ENCODE peak calls at places on chromosomes 6 and 20, in seven cellular contexts. One of them, this sample, is unnamed.

GRCh38 chr20:642398-643174 is 10.4 kb downstream of the SRXN1 start:
- DNase-seq in tibial artery: no peak
- DNase-seq in neural progenitor cell: peak; percentile 67
- DNase-seq in Panc1: no peak
- DNase-seq in WERI-Rb-1: peak; percentile 69
- DNase-seq in esophagus squamous epithelium: no peak
- DNase-seq in ovary: peak; percentile 66
- DNase-seq in this sample: no peak

GRCh38 chr20:572752-573151 is 29.2 kb upstream of the CSNK2A1 start:
- DNase-seq in WERI-Rb-1: no peak
- DNase-seq in Panc1: no peak
- DNase-seq in tibial artery: no peak
- DNase-seq in esophagus squamous epithelium: no peak
- DNase-seq in ovary: no peak
- DNase-seq in neural progenitor cell: no peak
- DNase-seq in this sample: no peak

GRCh38 chr20:38190936-38191371 is 25.9 kb upstream of the TGM2 start:
- DNase-seq in ovary: no peak
- DNase-seq in WERI-Rb-1: peak; percentile 33
- DNase-seq in Panc1: no peak
- DNase-seq in tibial artery: peak; percentile 73
- DNase-seq in neural progenitor cell: no peak
- DNase-seq in esophagus squamous epithelium: no peak
- DNase-seq in this sample: peak; percentile 91

GRCh38 chr20:63782051-63782471 is 42.5 kb downstream of the SLC2A4RG start:
- DNase-seq in ovary: no peak
- DNase-seq in esophagus squamous epithelium: no peak
- DNase-seq in tibial artery: no peak
- DNase-seq in neural progenitor cell: no peak
- DNase-seq in WERI-Rb-1: no peak
- DNase-seq in Panc1: no peak
- DNase-seq in this sample: no peak

GRCh38 chr6:52049252-52050050 is 38.0 kb downstream of the PKHD1 start:
- DNase-seq in WERI-Rb-1: no peak
- DNase-seq in esophagus squamous epithelium: no peak
- DNase-seq in Panc1: peak; percentile 28
- DNase-seq in ovary: no peak
- DNase-seq in neural progenitor cell: peak; percentile 70
- DNase-seq in tibial artery: no peak
- DNase-seq in this sample: no peak

GRCh38 chr20:57469418-57470211 is 55.3 kb downstream of the CTCFL start:
- DNase-seq in ovary: no peak
- DNase-seq in esophagus squamous epithelium: no peak
- DNase-seq in WERI-Rb-1: no peak
- DNase-seq in neural progenitor cell: peak; percentile 22
- DNase-seq in tibial artery: no peak
- DNase-seq in Panc1: no peak
- DNase-seq in this sample: no peak

GRCh38 chr20:528923-529594 is 14.5 kb downstream of the CSNK2A1 start:
- DNase-seq in Panc1: peak; percentile 92
- DNase-seq in tibial artery: no peak
- DNase-seq in WERI-Rb-1: no peak
- DNase-seq in neural progenitor cell: no peak
- DNase-seq in ovary: no peak
- DNase-seq in esophagus squamous epithelium: no peak
- DNase-seq in this sample: no peak

GRCh38 chr20:9516658-9516987 is 2.2 kb downstream of the LAMP5 start:
- DNase-seq in esophagus squamous epithelium: no peak
- DNase-seq in neural progenitor cell: peak; percentile 21
- DNase-seq in ovary: no peak
- DNase-seq in tibial artery: no peak
- DNase-seq in Panc1: no peak
- DNase-seq in WERI-Rb-1: no peak
- DNase-seq in this sample: no peak

GRCh38 chr20:40538126-40538525 is 150.9 kb downstream of the MAFB start:
- DNase-seq in esophagus squamous epithelium: no peak
- DNase-seq in WERI-Rb-1: no peak
- DNase-seq in neural progenitor cell: no peak
- DNase-seq in tibial artery: no peak
- DNase-seq in Panc1: no peak
- DNase-seq in ovary: no peak
- DNase-seq in this sample: no peak

GRCh38 chr20:17936791-17937687 is 31.6 kb downstream of the SNX5 start:
- DNase-seq in WERI-Rb-1: no peak
- DNase-seq in esophagus squamous epithelium: no peak
- DNase-seq in Panc1: no peak
- DNase-seq in neural progenitor cell: no peak
- DNase-seq in ovary: peak; percentile 73
- DNase-seq in tibial artery: peak; percentile 57
- DNase-seq in this sample: no peak

GRCh38 chr20:20076297-20077065 is 24.1 kb downstream of the CFAP61 start:
- DNase-seq in WERI-Rb-1: no peak
- DNase-seq in tibial artery: no peak
- DNase-seq in esophagus squamous epithelium: no peak
- DNase-seq in ovary: no peak
- DNase-seq in neural progenitor cell: no peak
- DNase-seq in Panc1: no peak
- DNase-seq in this sample: no peak

GRCh38 chr20:50515471-50516106 is 5.4 kb downstream of the PTPN1 start:
- DNase-seq in ovary: no peak
- DNase-seq in neural progenitor cell: no peak
- DNase-seq in WERI-Rb-1: no peak
- DNase-seq in esophagus squamous epithelium: no peak
- DNase-seq in tibial artery: no peak
- DNase-seq in Panc1: no peak
- DNase-seq in this sample: no peak
- H3K4me3 ChIP-seq in ovary: no peak overlapping the region
- H3K4me3 ChIP-seq in neural progenitor cell: no peak overlapping the region
- H3K4me3 ChIP-seq in WERI-Rb-1: no peak overlapping the region
- H3K4me3 ChIP-seq in esophagus squamous epithelium: no peak overlapping the region
- H3K4me3 ChIP-seq in tibial artery: no peak overlapping the region
- H3K4me3 ChIP-seq in Panc1: no peak overlapping the region
- H3K4me3 ChIP-seq in this sample: no peak overlapping the region

DNA sequence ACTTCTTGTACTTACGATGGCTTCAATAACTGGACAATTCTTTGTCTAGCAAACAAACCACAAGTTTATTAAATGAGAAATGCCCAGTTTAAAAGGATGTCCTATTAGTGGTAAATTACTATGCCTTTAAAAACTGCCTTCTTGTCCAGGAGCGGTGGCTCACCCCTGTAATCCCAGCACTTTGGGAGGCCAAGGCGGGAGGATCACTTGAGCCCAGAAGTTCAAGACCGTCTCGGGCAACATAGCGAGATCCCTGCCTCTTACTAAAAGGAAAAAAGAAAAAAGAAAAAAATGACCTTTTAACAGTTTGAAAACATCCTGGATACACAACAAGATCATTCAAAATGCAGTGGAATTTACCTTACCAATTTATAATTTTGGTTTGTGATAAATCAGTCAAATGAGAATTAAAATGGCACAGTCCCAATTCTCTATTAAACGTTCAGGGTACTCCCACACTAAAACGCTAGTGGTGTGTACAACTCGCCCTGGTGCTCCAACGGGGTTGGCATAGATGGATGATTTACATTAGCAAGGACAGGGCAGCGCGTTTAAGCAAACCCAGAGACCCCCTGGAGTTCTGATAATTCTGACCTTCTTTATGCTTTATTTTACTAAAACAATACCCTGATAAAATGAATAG is 2.2 kb downstream of the ZBTB2 start:
- DNase-seq in neural progenitor cell: no peak
- DNase-seq in Panc1: no peak
- DNase-seq in esophagus squamous epithelium: no peak
- DNase-seq in WERI-Rb-1: no peak
- DNase-seq in ovary: no peak
- DNase-seq in tibial artery: no peak
- DNase-seq in this sample: no peak
- TF ChIP-seq CTCF in neural progenitor cell: no peak
- TF ChIP-seq CTCF in Panc1: no peak
- TF ChIP-seq CTCF in esophagus squamous epithelium: no peak
- TF ChIP-seq CTCF in WERI-Rb-1: no peak
- TF ChIP-seq CTCF in ovary: no peak
- TF ChIP-seq CTCF in tibial artery: no peak
- TF ChIP-seq CTCF in this sample: no peak

DNA sequence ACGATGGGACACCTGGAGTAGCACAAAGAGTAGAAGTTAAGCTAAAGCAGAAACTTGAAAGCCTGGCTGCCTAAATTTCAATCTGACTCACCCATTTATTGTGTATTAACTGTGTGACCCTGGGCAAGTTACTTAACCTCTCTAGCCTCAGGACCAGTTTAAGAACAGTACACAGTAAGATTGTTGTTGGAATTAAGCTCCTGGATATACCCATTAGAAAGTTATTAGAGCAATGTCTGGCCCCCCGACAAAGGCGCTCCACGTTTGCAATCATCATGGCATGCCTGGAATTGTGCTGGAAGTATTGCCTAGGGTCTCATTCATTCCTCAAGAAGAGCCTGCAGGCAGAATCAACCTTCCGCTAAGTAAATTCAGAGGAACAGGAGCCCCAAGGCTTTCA is 1.4 kb downstream of the SDC4 start:
- DNase-seq in neural progenitor cell: no peak
- DNase-seq in WERI-Rb-1: no peak
- DNase-seq in esophagus squamous epithelium: no peak
- DNase-seq in ovary: no peak
- DNase-seq in Panc1: no peak
- DNase-seq in tibial artery: no peak
- DNase-seq in this sample: no peak
- H3K27ac ChIP-seq in neural progenitor cell: no peak overlapping the region
- H3K27ac ChIP-seq in WERI-Rb-1: no peak overlapping the region
- H3K27ac ChIP-seq in esophagus squamous epithelium: peak overlapping the region; percentile 98
- H3K27ac ChIP-seq in ovary: no peak overlapping the region
- H3K27ac ChIP-seq in Panc1: peak overlapping the region; percentile 83
- H3K27ac ChIP-seq in tibial artery: peak overlapping the region; percentile 98
- H3K27ac ChIP-seq in this sample: peak overlapping the region; percentile 98

DNA sequence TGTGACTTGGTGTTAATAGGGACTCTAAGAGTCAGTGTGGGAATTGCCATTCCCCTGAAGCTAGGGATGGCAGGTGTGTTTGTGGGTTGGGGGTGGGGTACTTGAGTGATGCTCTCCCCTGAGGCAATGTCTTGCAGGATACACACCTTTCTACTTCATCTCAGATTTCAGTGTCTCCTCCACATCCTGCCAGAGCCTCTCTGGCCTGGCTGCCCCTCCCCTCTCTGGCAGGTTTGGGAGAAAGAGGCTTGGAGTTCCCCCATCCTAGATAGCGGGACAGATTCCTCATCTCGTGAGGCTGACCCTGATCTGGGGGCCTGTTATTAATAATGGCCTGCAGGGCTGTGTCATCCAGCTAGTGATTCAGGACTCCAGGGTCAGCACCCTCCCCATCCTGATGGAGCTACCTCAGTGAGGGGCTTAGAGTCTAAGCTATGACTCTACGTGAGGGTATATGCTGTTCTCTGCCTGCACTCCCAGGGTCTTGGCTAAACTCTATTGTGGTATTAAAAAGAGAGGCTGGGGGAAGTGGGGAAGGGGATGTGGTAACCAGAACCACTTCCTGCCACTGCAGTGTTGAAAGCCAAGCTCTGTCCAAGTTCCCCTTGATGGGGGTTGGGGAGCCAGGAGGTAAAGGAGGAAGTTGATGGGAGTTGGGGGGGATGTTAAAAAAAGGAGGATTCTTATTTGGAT is 3.7 kb upstream of the MMP9 start:
- DNase-seq in WERI-Rb-1: no peak
- DNase-seq in neural progenitor cell: no peak
- DNase-seq in ovary: no peak
- DNase-seq in Panc1: no peak
- DNase-seq in tibial artery: peak; percentile 68
- DNase-seq in esophagus squamous epithelium: no peak
- DNase-seq in this sample: no peak
- H3K4me3 ChIP-seq in WERI-Rb-1: no peak overlapping the region
- H3K4me3 ChIP-seq in neural progenitor cell: no peak overlapping the region
- H3K4me3 ChIP-seq in ovary: no peak overlapping the region
- H3K4me3 ChIP-seq in Panc1: no peak overlapping the region
- H3K4me3 ChIP-seq in tibial artery: no peak overlapping the region
- H3K4me3 ChIP-seq in esophagus squamous epithelium: peak overlapping the region; percentile 21
- H3K4me3 ChIP-seq in this sample: no peak overlapping the region

GRCh38 chr6:110738899-110739365 is 76.3 kb downstream of the CDK19 start:
- DNase-seq in esophagus squamous epithelium: no peak
- DNase-seq in Panc1: no peak
- DNase-seq in tibial artery: peak; percentile 47
- DNase-seq in WERI-Rb-1: no peak
- DNase-seq in ovary: no peak
- DNase-seq in neural progenitor cell: no peak
- DNase-seq in this sample: no peak
- TF ChIP-seq CTCF in esophagus squamous epithelium: no peak
- TF ChIP-seq CTCF in Panc1: no peak
- TF ChIP-seq CTCF in tibial artery: no peak
- TF ChIP-seq CTCF in WERI-Rb-1: no peak
- TF ChIP-seq CTCF in ovary: no peak
- TF ChIP-seq CTCF in neural progenitor cell: no peak
- TF ChIP-seq CTCF in this sample: no peak

This sample was measured in coronary artery.